ENCODE peak calls at places on chromosomes 5 and 9, in eight cellular contexts. R is heart right ventricle, I is breast epithelium, W is OCI-LY7, X is stomach, Q is ovary, A is HL-60, G is kidney. H is an unnamed sample.

GRCh38 chr5:56663523-56663922 is 151.8 kb upstream of the MAP3K1 start:
- DNase-seq in G (no peak), I (no peak), A (no peak), X (no peak), R (no peak), Q (no peak), W (no peak), H (no peak)

GRCh38 chr5:82396871-82397514 is 118.8 kb upstream of the RPS23 start:
- DNase-seq in X (peak), W (no peak), A (no peak), I (peak), G (peak), R (peak), Q (peak), H (peak)

GRCh38 chr5:149227168-149227826 is 44.4 kb upstream of the AFAP1L1 start:
- DNase-seq in G (no peak), R (no peak), X (no peak), I (no peak), Q (no peak), A (no peak), W (no peak), H (no peak)

GRCh38 chr9:26012797-26013594 is 334.8 kb upstream of the TUSC1 start:
- DNase-seq in R (no peak), I (no peak), A (peak), Q (no peak), X (no peak), W (no peak), G (no peak), H (no peak)

GRCh38 chr5:176836811-176837706 is 26.7 kb downstream of the UNC5A start:
- DNase-seq in Q (no peak), W (no peak), R (no peak), I (no peak), X (no peak), G (no peak), A (no peak), H (no peak)

GRCh38 chr5:104998169-104998568 is 1435.6 kb upstream of the NUDT12 start:
- DNase-seq in I (no peak), R (no peak), G (no peak), A (no peak), X (no peak), Q (no peak), W (no peak), H (no peak)

GRCh38 chr5:67643531-67643930 is 446.9 kb upstream of the CD180 start:
- DNase-seq in I (no peak), X (no peak), Q (no peak), R (no peak), G (no peak), W (no peak), A (no peak), H (no peak)

GRCh38 chr9:95511952-95512750 is 4.6 kb downstream of the PTCH1 start:
- DNase-seq in X (no peak), I (no peak), G (peak), W (no peak), A (no peak), Q (no peak), R (no peak), H (no peak)

GRCh38 chr5:158514353-158514960 is 585.3 kb downstream of the EBF1 start:
- DNase-seq in X (no peak), W (no peak), Q (no peak), I (no peak), A (no peak), G (no peak), R (no peak), H (no peak)

GRCh38 chr5:143085319-143085917 is 315.2 kb downstream of the ARHGAP26 start:
- DNase-seq in Q (no peak), R (peak), I (no peak), G (no peak), W (no peak), X (no peak), A (no peak), H (peak)

GRCh38 chr5:95022967-95023695 is 261.8 kb downstream of the MCTP1 start:
- DNase-seq in I (no peak), W (no peak), Q (no peak), R (no peak), G (no peak), X (no peak), A (no peak), H (no peak)

GRCh38 chr5:54013556-54014157 is 296.7 kb downstream of the ARL15 start:
- DNase-seq in Q (no peak), W (no peak), X (no peak), I (no peak), R (no peak), A (peak), G (no peak), H (no peak)

GRCh38 chr5:111227805-111228204 is 3.6 kb downstream of the CAMK4 start:
- DNase-seq in I (no peak), A (no peak), X (no peak), R (no peak), G (no peak), Q (no peak), W (peak), H (no peak)

GRCh38 chr5:173302546-173303155 is 25.6 kb downstream of the STC2 start:
- DNase-seq in I (no peak), G (peak), A (no peak), Q (no peak), R (no peak), W (no peak), X (no peak), H (no peak)

GRCh38 chr9:76136986-76137385 is 246.5 kb downstream of the PCSK5 start:
- DNase-seq in W (no peak), I (no peak), Q (peak), A (no peak), G (no peak), R (no peak), X (no peak), H (no peak)

GRCh38 chr9:87442451-87442850 is 55.2 kb upstream of the DAPK1 start:
- DNase-seq in R (no peak), Q (no peak), W (no peak), I (no peak), X (no peak), A (no peak), G (no peak), H (no peak)

GRCh38 chr9:93582115-93582514 is 5.7 kb downstream of the PHF2 start:
- DNase-seq in Q (no peak), W (no peak), A (no peak), I (peak), G (no peak), X (peak), R (no peak), H (no peak)

GRCh38 chr9:70066418-70066817 is 22.8 kb downstream of the MAMDC2 start:
- DNase-seq in A (no peak), I (no peak), G (no peak), R (no peak), X (no peak), Q (no peak), W (no peak), H (no peak)

GRCh38 chr9:92171822-92172221 is 56.6 kb upstream of the SPTLC1 start:
- DNase-seq in G (no peak), R (no peak), X (no peak), A (no peak), Q (no peak), I (no peak), W (no peak), H (no peak)

GRCh38 chr9:127873886-127874285 is 3.6 kb downstream of the AK1 start:
- DNase-seq in Q (peak), G (no peak), A (no peak), I (peak), W (no peak), X (peak), R (peak), H (peak)

GRCh38 chr9:73441890-73442818 is 290.5 kb downstream of the ANXA1 start:
- DNase-seq in I (no peak), Q (no peak), X (no peak), A (no peak), W (no peak), G (no peak), R (no peak), H (no peak)

GRCh38 chr5:78649816-78650561 is 1.4 kb upstream of the LHFPL2 start:
- DNase-seq in W (peak), I (no peak), X (no peak), R (no peak), Q (no peak), A (no peak), G (no peak), H (no peak)

GRCh38 chr5:23072179-23072578 is 219.0 kb upstream of the CDH12 start:
- DNase-seq in X (no peak), A (no peak), G (no peak), Q (no peak), R (no peak), I (no peak), W (no peak), H (no peak)

GRCh38 chr5:172943283-172943841 is 15.9 kb upstream of the RPL26L1 start:
- DNase-seq in R (peak), W (no peak), A (no peak), G (peak), X (no peak), I (no peak), Q (peak), H (no peak)

GRCh38 chr5:125536582-125536981 is 790.1 kb upstream of the ZNF608 start:
- DNase-seq in A (no peak), G (no peak), R (no peak), Q (no peak), W (no peak), I (no peak), X (no peak), H (no peak)

GRCh38 chr5:108728566-108729305 is 19.0 kb upstream of the FER start:
- DNase-seq in R (no peak), W (no peak), X (no peak), A (peak), G (no peak), Q (no peak), I (peak), H (no peak)

GRCh38 chr9:132486706-132487350 is 76.8 kb downstream of the CFAP77 start:
- DNase-seq in R (no peak), I (no peak), G (peak), W (no peak), A (no peak), Q (no peak), X (no peak), H (no peak)

DNA sequence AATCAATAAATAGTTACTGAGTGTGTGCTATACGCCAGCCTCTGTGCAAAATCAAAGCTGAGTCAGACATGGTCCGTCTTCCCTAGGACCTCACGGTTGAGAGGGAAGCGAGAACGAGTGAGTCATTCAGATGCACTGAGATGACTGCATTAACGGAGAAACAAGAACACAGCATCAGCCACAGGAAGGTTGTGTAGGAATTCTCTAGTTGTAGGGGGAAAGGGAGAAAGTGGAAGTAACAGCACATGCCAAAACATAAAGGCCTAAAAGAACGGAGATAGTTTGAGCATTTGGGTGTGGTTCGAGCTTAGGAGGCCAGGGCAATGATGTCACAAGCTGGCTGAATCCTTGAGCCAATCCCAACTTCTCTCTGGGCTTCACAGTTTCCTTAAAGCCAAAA is 441.8 kb upstream of the BRINP1 start:
- DNase-seq in X (no peak), Q (no peak), G (no peak), A (no peak), R (no peak), I (no peak), W (no peak), H (no peak)
- H3K27ac ChIP-seq in X (no peak), Q (no peak), G (no peak), A (no peak), R (no peak), I (no peak), W (no peak), H (no peak)

GRCh38 chr9:19185191-19185590 is 45.3 kb upstream of the DENND4C start:
- DNase-seq in G (no peak), X (no peak), W (no peak), I (no peak), A (no peak), R (no peak), Q (no peak), H (no peak)

GRCh38 chr9:19181002-19181401 is 49.5 kb upstream of the DENND4C start:
- DNase-seq in Q (no peak), G (no peak), R (no peak), A (no peak), I (no peak), W (no peak), X (no peak), H (no peak)

GRCh38 chr9:19186240-19186639 is 44.3 kb upstream of the DENND4C start:
- DNase-seq in R (no peak), I (no peak), G (no peak), A (no peak), W (no peak), X (no peak), Q (no peak), H (no peak)

GRCh38 chr9:19181556-19181955 is 48.9 kb upstream of the DENND4C start:
- DNase-seq in X (no peak), A (no peak), Q (no peak), W (no peak), I (no peak), G (no peak), R (no peak), H (no peak)

GRCh38 chr9:19184144-19184917 is 46.2 kb upstream of the DENND4C start:
- DNase-seq in I (peak), Q (peak), A (no peak), X (peak), R (peak), W (peak), G (peak), H (no peak)
- H3K27ac ChIP-seq in I (peak), Q (peak), A (no peak), X (peak), R (peak), W (no peak), G (peak), H (peak)

GRCh38 chr9:113573303-113573958 is 109.9 kb downstream of the RGS3 start:
- DNase-seq in W (no peak), A (no peak), G (peak), R (no peak), I (no peak), X (no peak), Q (no peak), H (no peak)

GRCh38 chr9:113577525-113578261 is 114.2 kb downstream of the RGS3 start:
- DNase-seq in X (no peak), G (peak), W (no peak), A (no peak), Q (no peak), I (no peak), R (no peak), H (no peak)

GRCh38 chr9:113572076-113572861 is 108.7 kb downstream of the RGS3 start:
- DNase-seq in A (no peak), R (no peak), G (peak), I (no peak), W (no peak), Q (no peak), X (no peak), H (no peak)

GRCh38 chr9:113573959-113574352 is 110.4 kb downstream of the RGS3 start:
- DNase-seq in I (no peak), R (no peak), W (no peak), Q (no peak), A (no peak), X (no peak), G (no peak), H (no peak)

GRCh38 chr9:113574381-113575262 is 111.1 kb downstream of the RGS3 start:
- DNase-seq in A (no peak), G (peak), Q (no peak), R (no peak), I (peak), X (no peak), W (no peak), H (no peak)
- H3K27ac ChIP-seq in A (no peak), G (no peak), Q (no peak), R (peak), I (peak), X (peak), W (peak), H (peak)

GRCh38 chr9:114691956-114692295 is 9.9 kb upstream of the TEX48 start:
- DNase-seq in X (no peak), Q (no peak), R (no peak), I (no peak), A (no peak), G (no peak), W (no peak), H (no peak)

GRCh38 chr9:114689813-114690212 is 7.8 kb upstream of the TEX48 start:
- DNase-seq in I (no peak), X (no peak), G (no peak), R (no peak), Q (no peak), A (no peak), W (no peak), H (no peak)

GRCh38 chr9:114688892-114689291 is 6.9 kb upstream of the TEX48 start:
- DNase-seq in W (no peak), G (no peak), X (no peak), A (no peak), I (no peak), R (no peak), Q (no peak), H (no peak)

GRCh38 chr9:114691046-114691955 is 9.3 kb upstream of the TEX48 start:
- DNase-seq in G (no peak), Q (no peak), I (peak), R (no peak), A (no peak), X (no peak), W (no peak), H (no peak)

GRCh38 chr9:114690308-114690707 is 8.3 kb upstream of the TEX48 start:
- DNase-seq in A (no peak), I (no peak), X (no peak), R (no peak), W (no peak), Q (no peak), G (no peak), H (no peak)
- H3K27ac ChIP-seq in A (no peak), I (no peak), X (no peak), R (no peak), W (no peak), Q (no peak), G (no peak), H (no peak)

DNA sequence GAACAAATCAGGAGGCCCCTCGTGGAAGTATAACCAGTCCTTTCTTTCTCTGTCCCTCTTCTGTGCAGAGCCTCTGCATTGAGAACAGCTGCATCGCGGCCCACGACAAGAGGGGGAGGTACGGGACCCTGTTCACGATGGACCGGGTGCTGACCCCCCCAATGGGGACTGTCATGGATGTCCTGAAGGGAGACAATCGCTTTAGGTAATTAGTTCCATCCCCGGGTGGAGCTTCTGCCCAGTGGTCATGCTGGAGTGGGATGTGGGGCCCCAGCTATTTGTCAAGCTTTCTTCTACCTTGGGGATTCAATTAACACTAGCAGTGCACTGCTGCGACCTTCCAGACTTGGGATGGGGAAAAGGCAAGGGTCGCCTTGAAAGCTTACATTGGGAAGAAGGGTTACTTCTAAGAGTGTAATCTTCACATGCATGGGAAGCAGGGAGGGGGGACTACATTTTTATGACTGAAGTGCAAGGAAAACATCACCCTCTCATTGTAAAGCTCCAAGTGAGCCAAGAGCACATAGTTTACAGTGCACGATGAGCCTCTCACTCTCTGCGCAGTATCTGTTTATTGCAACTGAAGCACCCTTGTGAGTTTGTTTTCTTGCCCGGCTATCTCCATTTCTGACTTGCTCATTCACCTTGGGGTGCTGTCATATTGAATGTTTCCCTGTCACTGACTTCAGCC is 27.0 kb downstream of the TGFBI start:
- DNase-seq in A (no peak), W (no peak), I (no peak), R (no peak), G (no peak), X (no peak), Q (no peak), H (no peak)
- H3K27ac ChIP-seq in A (no peak), W (no peak), I (no peak), R (no peak), G (no peak), X (peak), Q (no peak), H (no peak)

DNA sequence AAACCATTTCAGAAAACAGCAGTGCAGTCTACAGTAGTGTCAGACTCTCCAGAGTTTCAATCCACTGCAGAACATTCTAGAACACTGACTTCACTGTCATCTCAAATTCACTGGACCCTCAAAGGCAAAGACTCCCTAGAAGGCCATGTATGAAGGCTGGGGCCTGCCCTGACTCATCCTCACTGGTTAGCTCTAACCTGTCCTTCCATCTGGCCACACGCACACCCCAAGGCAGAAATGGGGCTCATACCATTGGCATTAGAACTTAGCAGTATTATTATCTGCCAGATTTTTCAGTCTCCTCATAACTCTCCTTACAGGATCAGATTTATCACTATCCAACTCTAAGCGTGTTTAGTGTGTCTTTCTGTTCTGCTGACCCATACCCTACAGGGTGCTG is 20.4 kb downstream of the S1PR3 start:
- DNase-seq in Q (no peak), R (no peak), G (no peak), I (no peak), W (no peak), A (no peak), X (no peak), H (no peak)
- H3K27ac ChIP-seq in Q (no peak), R (no peak), G (no peak), I (no peak), W (no peak), A (no peak), X (no peak), H (no peak)

GRCh38 chr5:42225009-42225408 is 198.2 kb upstream of the GHR start:
- DNase-seq in X (no peak), Q (no peak), A (no peak), R (no peak), I (no peak), G (no peak), W (no peak), H (no peak)
- H3K27ac ChIP-seq in X (no peak), Q (no peak), A (no peak), R (no peak), I (no peak), G (no peak), W (no peak), H (no peak)

H was measured in substantia nigra.